ENCODE peak calls at places on chromosomes 11 and 22, in ten cellular contexts. K is AG04449; W is iris pigment epithelial cell; H is mammary epithelial cell; Y is EL; M is GM04504; S is NCI-H1417; U is NCI-H2081; B is effector memory CD8-positive, alpha-beta T cell; A is iPS-NIHi11. C is an unnamed sample.

GRCh38 chr22:23553922-23554870 is 25.9 kb downstream of the IGLL1 start:
- DNase-seq in S (peak; percentile 31), A (no peak), U (no peak), H (no peak), B (no peak), K (no peak), M (no peak), W (no peak), Y (no peak), C (no peak)

GRCh38 chr11:18669211-18669593 is 29.4 kb upstream of the TMEM86A start:
- DNase-seq in M (peak; percentile 3), W (peak; percentile 40), K (no peak), B (no peak), H (peak; percentile 71), U (no peak), A (no peak), S (no peak), Y (peak; percentile 48), C (no peak)

GRCh38 chr22:38730411-38730871 is 24.7 kb downstream of the GTPBP1 start:
- DNase-seq in W (no peak), A (no peak), B (no peak), U (no peak), M (no peak), H (no peak), Y (no peak), K (no peak), S (no peak), C (no peak)

GRCh38 chr11:34028407-34028804 is 23.1 kb upstream of the CAPRIN1 start:
- DNase-seq in M (no peak), W (no peak), Y (peak; percentile 13), B (no peak), S (no peak), K (no peak), U (no peak), A (no peak), H (no peak), C (no peak)

GRCh38 chr11:77179681-77180080 is 51.6 kb downstream of the MYO7A start:
- DNase-seq in A (no peak), B (no peak), Y (no peak), H (no peak), K (no peak), M (no peak), U (no peak), S (no peak), W (no peak), C (no peak)

GRCh38 chr22:38257170-38257569 is 15.6 kb downstream of the TMEM184B start:
- DNase-seq in H (no peak), U (no peak), K (peak; percentile 34), M (peak; percentile 54), S (no peak), W (peak; percentile 80), Y (peak; percentile 72), B (no peak), A (no peak), C (no peak)

GRCh38 chr11:102144357-102145342 is 34.4 kb downstream of the YAP1 start:
- DNase-seq in Y (peak; percentile 47), M (no peak), A (peak; percentile 17), U (no peak), S (no peak), B (no peak), K (no peak), H (no peak), W (peak; percentile 70), C (no peak)

GRCh38 chr11:34356576-34356917 is 1.3 kb downstream of the ABTB2 start:
- DNase-seq in W (peak; percentile 78), B (no peak), S (peak; percentile 83), U (no peak), H (peak; percentile 64), Y (peak; percentile 63), M (no peak), K (no peak), A (no peak), C (no peak)

GRCh38 chr11:32893947-32894827 is 1.6 kb downstream of the QSER1 start:
- DNase-seq in M (peak; percentile 52), U (peak; percentile 92), K (peak; percentile 38), A (peak; percentile 71), B (no peak), S (peak; percentile 88), W (peak; percentile 93), H (peak; percentile 88), Y (peak; percentile 83), C (no peak)

GRCh38 chr11:111148953-111149352 is 96.6 kb upstream of the POU2AF2 start:
- DNase-seq in M (no peak), S (no peak), U (no peak), B (no peak), A (no peak), Y (no peak), W (peak; percentile 78), H (no peak), K (no peak), C (no peak)

GRCh38 chr22:49111085-49111484 is 716.6 kb downstream of the BRD1 start:
- DNase-seq in W (no peak), H (no peak), U (peak; percentile 49), Y (no peak), B (no peak), K (no peak), S (no peak), M (no peak), A (no peak), C (no peak)

GRCh38 chr11:76124905-76125566 is 81.3 kb downstream of the WNT11 start:
- DNase-seq in B (no peak), K (no peak), A (no peak), Y (no peak), U (no peak), S (no peak), H (no peak), W (no peak), M (no peak), C (no peak)

GRCh38 chr22:23779731-23780130 is 7.0 kb upstream of the SMARCB1 start:
- DNase-seq in K (no peak), W (no peak), A (no peak), B (no peak), H (no peak), Y (no peak), S (no peak), M (no peak), U (no peak), C (no peak)

GRCh38 chr22:16838073-16838472 is 12.9 kb upstream of the XKR3 start:
- DNase-seq in K (no peak), Y (no peak), H (no peak), A (no peak), B (no peak), M (no peak), W (no peak), U (no peak), S (no peak), C (no peak)

GRCh38 chr11:16505481-16505880 is 149.1 kb upstream of the SOX6 start:
- DNase-seq in A (no peak), H (no peak), K (no peak), Y (no peak), W (no peak), S (no peak), M (no peak), U (no peak), B (no peak), C (no peak)

GRCh38 chr11:206516-207212 is 535 bp downstream of the BET1L start:
- DNase-seq in B (no peak), K (no peak), W (peak; percentile 16), S (peak; percentile 53), H (peak; percentile 15), M (no peak), U (no peak), Y (peak; percentile 20), A (no peak), C (no peak)

GRCh38 chr11:85759915-85760314 is 51.0 kb downstream of the SYTL2 start:
- DNase-seq in H (peak; percentile 78), S (no peak), K (peak; percentile 89), B (no peak), Y (peak; percentile 87), M (peak; percentile 76), U (no peak), A (no peak), W (peak; percentile 86), C (no peak)

GRCh38 chr11:116686891-116687290 is 85.9 kb downstream of the BUD13 start:
- DNase-seq in K (no peak), M (no peak), B (no peak), S (peak; percentile 21), Y (no peak), H (no peak), A (no peak), W (no peak), U (no peak), C (no peak)

GRCh38 chr11:45092901-45093760 is 53.3 kb upstream of the PRDM11 start:
- DNase-seq in W (peak; percentile 54), B (peak; percentile 65), S (no peak), U (no peak), H (peak; percentile 17), A (no peak), M (no peak), Y (peak; percentile 78), K (no peak), C (no peak)

GRCh38 chr11:128582496-128583366 is 4.6 kb downstream of the ETS1 start:
- DNase-seq in U (no peak), K (peak; percentile 89), Y (peak; percentile 89), A (peak; percentile 78), B (no peak), W (peak; percentile 99), S (no peak), H (peak; percentile 49), M (peak; percentile 82), C (peak; percentile 47)

GRCh38 chr22:24554316-24555159 is at the start of gene GUCD1:
- DNase-seq in U (no peak), M (no peak), Y (peak; percentile 50), H (peak; percentile 36), A (no peak), S (no peak), W (peak; percentile 62), B (peak; percentile 15), K (no peak), C (no peak)

GRCh38 chr11:57410287-57410686 is 16.6 kb downstream of the SLC43A3 start:
- DNase-seq in B (no peak), H (peak; percentile 28), U (no peak), Y (peak; percentile 77), M (no peak), S (no peak), A (no peak), K (peak; percentile 79), W (peak; percentile 95), C (no peak)

GRCh38 chr11:69053546-69054396 is 5.0 kb downstream of the TPCN2 start:
- DNase-seq in M (no peak), A (no peak), Y (no peak), H (no peak), B (no peak), K (no peak), W (no peak), S (no peak), U (no peak), C (no peak)

C was measured in omental fat pad.